ENCODE peak calls at places on chromosomes 6 and 20, in seven cellular contexts. A is left ventricle myocardium inferior, S is body of pancreas, R is OCI-LY7, J is DND-41, I is IMR-90, P is left lung. G is an unnamed sample.

GRCh38 chr6:36793913-36794703 is 45.1 kb downstream of the CPNE5 start:
- DNase-seq in A (no peak), S (no peak), R (peak; percentile 28), J (no peak), I (peak; percentile 12), P (no peak), G (no peak)

GRCh38 chr6:68638225-68638900 is 3.3 kb downstream of the ADGRB3 start:
- DNase-seq in A (peak; percentile 26), S (peak; percentile 35), R (peak; percentile 35), J (no peak), I (peak; percentile 47), P (no peak), G (no peak)

GRCh38 chr6:62707156-62707555 is 421.1 kb upstream of the KHDRBS2 start:
- DNase-seq in A (no peak), S (no peak), R (no peak), J (no peak), I (no peak), P (no peak), G (no peak)

GRCh38 chr6:68238097-68238597 is 396.9 kb upstream of the ADGRB3 start:
- DNase-seq in A (no peak), S (no peak), R (no peak), J (no peak), I (no peak), P (no peak), G (no peak)

GRCh38 chr20:41278936-41279335 is 38.6 kb downstream of the ZHX3 start:
- DNase-seq in A (no peak), S (no peak), R (no peak), J (no peak), I (no peak), P (no peak), G (no peak)

GRCh38 chr20:51404297-51405060 is 138.0 kb downstream of the NFATC2 start:
- DNase-seq in A (no peak), S (peak; percentile 41), R (peak; percentile 88), J (no peak), I (no peak), P (peak; percentile 48), G (peak; percentile 78)

GRCh38 chr6:142728910-142729481 is 216.0 kb downstream of the HIVEP2 start:
- DNase-seq in A (no peak), S (no peak), R (peak; percentile 13), J (no peak), I (peak; percentile 58), P (no peak), G (no peak)

GRCh38 chr6:164184410-164184809 is 769.9 kb downstream of the QKI start:
- DNase-seq in A (no peak), S (no peak), R (no peak), J (no peak), I (no peak), P (no peak), G (no peak)

GRCh38 chr6:14545496-14545895 is 427.9 kb downstream of the CD83 start:
- DNase-seq in A (no peak), S (no peak), R (no peak), J (no peak), I (no peak), P (no peak), G (no peak)

GRCh38 chr20:7375905-7376304 is 564.4 kb downstream of the HAO1 start:
- DNase-seq in A (no peak), S (no peak), R (peak; percentile 41), J (no peak), I (peak; percentile 17), P (no peak), G (no peak)

GRCh38 chr6:35776364-35777215 is at the start of gene CLPSL2:
- DNase-seq in A (no peak), S (peak; percentile 19), R (no peak), J (no peak), I (no peak), P (no peak), G (no peak)

GRCh38 chr6:42820509-42821340 is 38.9 kb downstream of the BICRAL start:
- DNase-seq in A (peak; percentile 16), S (no peak), R (no peak), J (no peak), I (no peak), P (no peak), G (no peak)

GRCh38 chr6:34238507-34239239 is 2.0 kb downstream of the HMGA1 start:
- DNase-seq in A (no peak), S (no peak), R (no peak), J (no peak), I (no peak), P (no peak), G (no peak)

GRCh38 chr6:34237316-34237721 is 646 bp downstream of the HMGA1 start:
- DNase-seq in A (no peak), S (no peak), R (peak; percentile 64), J (peak; percentile 62), I (no peak), P (no peak), G (no peak)

GRCh38 chr6:34239240-34239825 is 2.7 kb downstream of the HMGA1 start:
- DNase-seq in A (no peak), S (no peak), R (no peak), J (no peak), I (no peak), P (no peak), G (no peak)

GRCh38 chr6:34236423-34237315 is at the start of gene HMGA1:
- DNase-seq in A (peak; percentile 90), S (peak; percentile 91), R (peak; percentile 97), J (peak; percentile 91), I (peak; percentile 86), P (peak; percentile 91), G (peak; percentile 91)

GRCh38 chr6:34237722-34238506 is 1.2 kb downstream of the HMGA1 start:
- DNase-seq in A (no peak), S (no peak), R (peak; percentile 90), J (peak; percentile 87), I (peak; percentile 33), P (no peak), G (peak; percentile 62)
- TF ChIP-seq CTCF in A (peak; percentile 23), S (no peak), R (peak; percentile 67), J (peak; percentile 64), I (peak; percentile 34), P (peak; percentile 35), G (peak; percentile 22)

GRCh38 chr6:107399927-107400326 is 59.4 kb downstream of the PDSS2 start:
- DNase-seq in A (no peak), S (no peak), R (no peak), J (no peak), I (no peak), P (no peak), G (no peak)

GRCh38 chr6:107405002-107405401 is 54.4 kb downstream of the PDSS2 start:
- DNase-seq in A (no peak), S (no peak), R (no peak), J (no peak), I (no peak), P (no peak), G (no peak)

GRCh38 chr6:107400748-107401147 is 58.6 kb downstream of the PDSS2 start:
- DNase-seq in A (no peak), S (no peak), R (no peak), J (no peak), I (no peak), P (no peak), G (no peak)

GRCh38 chr6:107401573-107401972 is 57.8 kb downstream of the PDSS2 start:
- DNase-seq in A (no peak), S (no peak), R (peak; percentile 24), J (no peak), I (no peak), P (no peak), G (no peak)

DNA sequence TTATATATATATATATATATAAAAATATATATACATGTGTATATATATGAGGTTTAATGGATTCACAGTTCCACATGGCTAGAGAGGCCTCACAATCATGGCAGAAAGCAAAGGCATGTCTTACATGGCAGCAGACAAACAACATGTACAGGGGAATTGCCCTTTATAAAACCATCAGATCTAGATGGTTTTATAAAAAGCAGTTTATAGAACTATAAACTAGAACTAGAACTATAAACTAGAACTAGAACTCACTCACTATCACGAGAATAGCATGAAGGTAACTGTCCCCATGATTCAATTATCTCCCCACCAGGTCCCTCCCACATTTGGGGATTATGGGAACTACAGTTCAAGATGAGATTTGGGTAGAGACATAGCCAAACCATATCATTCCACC is 56.8 kb downstream of the PDSS2 start:
- DNase-seq in A (no peak), S (no peak), R (no peak), J (no peak), I (no peak), P (no peak), G (no peak)
- H3K9me3 ChIP-seq in A (peaks cover 46% of the 10 kb centered on the region), S (no peaks in the 10 kb centered on the region), R (peaks cover 17% of the 10 kb centered on the region), J (peaks cover 27% of the 10 kb centered on the region), I (no peaks in the 10 kb centered on the region), P (no peaks in the 10 kb centered on the region), G (peaks cover 28% of the 10 kb centered on the region)

GRCh38 chr20:58869662-58870227 is 17.2 kb downstream of the GNAS start:
- DNase-seq in A (no peak), S (no peak), R (no peak), J (no peak), I (no peak), P (no peak), G (no peak)

GRCh38 chr20:58867211-58867610 is 14.7 kb downstream of the GNAS start:
- DNase-seq in A (no peak), S (peak; percentile 28), R (no peak), J (no peak), I (no peak), P (no peak), G (no peak)

GRCh38 chr20:58868795-58869194 is 16.3 kb downstream of the GNAS start:
- DNase-seq in A (no peak), S (no peak), R (no peak), J (no peak), I (no peak), P (no peak), G (no peak)

DNA sequence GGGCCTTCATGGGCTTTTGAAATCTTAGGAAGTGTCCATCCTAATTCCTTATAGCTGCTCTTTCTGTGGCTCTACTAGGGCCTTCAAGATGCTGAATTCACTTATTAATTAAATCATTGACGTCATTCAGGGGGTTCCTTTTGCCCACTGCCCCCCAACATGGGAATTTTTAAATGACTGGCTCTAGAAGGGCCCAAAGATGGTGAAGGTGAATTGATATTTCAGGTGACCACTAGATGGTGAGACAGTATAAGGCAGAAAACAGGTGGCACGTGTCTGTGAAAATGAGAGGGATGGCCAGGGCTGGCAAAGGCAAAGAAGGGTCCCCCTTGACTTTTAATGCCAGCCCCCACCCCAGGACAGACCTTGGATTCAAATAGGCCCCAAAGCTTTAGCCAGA is 11.8 kb downstream of the GNAS start:
- DNase-seq in A (no peak), S (no peak), R (peak; percentile 46), J (no peak), I (no peak), P (no peak), G (no peak)
- TF ChIP-seq CTCF in A (peak; percentile 31), S (no peak), R (peak; percentile 76), J (peak; percentile 53), I (peak; percentile 15), P (no peak), G (peak; percentile 34)

GRCh38 chr6:166485651-166486535 is 100.6 kb downstream of the RAMACL start:
- DNase-seq in A (peak; percentile 13), S (no peak), R (no peak), J (no peak), I (no peak), P (no peak), G (no peak)

GRCh38 chr6:166488081-166488685 is 98.3 kb downstream of the RAMACL start:
- DNase-seq in A (peak; percentile 63), S (peak; percentile 57), R (no peak), J (peak; percentile 88), I (peak; percentile 39), P (peak; percentile 70), G (peak; percentile 76)

GRCh38 chr6:166488701-166489100 is 97.8 kb downstream of the RAMACL start:
- DNase-seq in A (peak; percentile 16), S (no peak), R (no peak), J (no peak), I (no peak), P (no peak), G (no peak)

GRCh38 chr6:166486536-166486880 is 100.0 kb downstream of the RAMACL start:
- DNase-seq in A (peak; percentile 9), S (no peak), R (no peak), J (no peak), I (no peak), P (no peak), G (no peak)

GRCh38 chr6:166487148-166487547 is 99.3 kb downstream of the RAMACL start:
- DNase-seq in A (peak; percentile 7), S (no peak), R (no peak), J (no peak), I (no peak), P (no peak), G (no peak)
- H3K9me3 ChIP-seq in A (no peaks in the 10 kb centered on the region), S (no peaks in the 10 kb centered on the region), R (no peaks in the 10 kb centered on the region), J (no peaks in the 10 kb centered on the region), I (no peaks in the 10 kb centered on the region), P (no peaks in the 10 kb centered on the region), G (no peaks in the 10 kb centered on the region)

G was measured in CD4-positive, alpha-beta T cell.